ENCODE peak calls at places on chromosome 14, in six cellular contexts. K is brain microvascular endothelial cell, A is fibroblast of lung, B is HCT116, G is AG10803, Q is GM12878. L is an unnamed sample.

GRCh38 chr14:101197595-101198397 is 294.3 kb upstream of the RTL1 start:
- DNase-seq in A (no peak), B (no peak), Q (no peak), K (no peak), G (no peak), L (no peak)

GRCh38 chr14:26984318-26985177 is 386.7 kb upstream of the NOVA1 start:
- DNase-seq in G (peak), K (peak), A (peak), Q (no peak), B (peak), L (no peak)

GRCh38 chr14:93094121-93094918 is 21.4 kb downstream of the ITPK1 start:
- DNase-seq in Q (no peak), A (no peak), G (no peak), B (no peak), K (no peak), L (no peak)

GRCh38 chr14:54177861-54178591 is 218.8 kb upstream of the CDKN3 start:
- DNase-seq in B (no peak), K (peak), Q (no peak), A (peak), G (no peak), L (no peak)

GRCh38 chr14:95498622-95499353 is 17.7 kb downstream of the SYNE3 start:
- DNase-seq in B (no peak), K (no peak), A (no peak), G (no peak), Q (no peak), L (no peak)

GRCh38 chr14:37622231-37622923 is 26.9 kb downstream of the TTC6 start:
- DNase-seq in A (peak), K (peak), Q (no peak), G (peak), B (no peak), L (no peak)

GRCh38 chr14:104433401-104434213 is 146.0 kb upstream of the C14orf180 start:
- DNase-seq in G (no peak), B (no peak), K (no peak), A (no peak), Q (no peak), L (no peak)

GRCh38 chr14:106842687-106843086 is 1316.3 kb downstream of the TMEM121 start:
- DNase-seq in A (no peak), B (no peak), G (no peak), K (no peak), Q (no peak), L (no peak)

GRCh38 chr14:43532825-43533416 is 974.2 kb downstream of the FSCB start:
- DNase-seq in K (no peak), Q (no peak), G (no peak), A (no peak), B (no peak), L (no peak)

GRCh38 chr14:89027097-89027740 is 202.8 kb downstream of the TTC8 start:
- DNase-seq in A (peak), G (peak), K (no peak), B (peak), Q (no peak), L (no peak)

GRCh38 chr14:38079268-38079667 is 128.4 kb upstream of the SSTR1 start:
- DNase-seq in K (no peak), Q (peak), A (no peak), G (peak), B (no peak), L (peak)

GRCh38 chr14:23299558-23299957 is 3.1 kb downstream of the PPP1R3E start:
- DNase-seq in A (peak), B (no peak), Q (no peak), G (peak), K (no peak), L (no peak)
- TF ChIP-seq CTCF in A (peak), B (peak), Q (no peak), G (peak), K (peak), L (peak)

GRCh38 chr14:100105357-100106169 is 40.3 kb downstream of the EVL start:
- DNase-seq in A (no peak), B (no peak), G (no peak), K (no peak), Q (no peak), L (no peak)
- TF ChIP-seq CTCF in A (no peak), B (no peak), G (no peak), K (no peak), Q (no peak), L (no peak)

DNA sequence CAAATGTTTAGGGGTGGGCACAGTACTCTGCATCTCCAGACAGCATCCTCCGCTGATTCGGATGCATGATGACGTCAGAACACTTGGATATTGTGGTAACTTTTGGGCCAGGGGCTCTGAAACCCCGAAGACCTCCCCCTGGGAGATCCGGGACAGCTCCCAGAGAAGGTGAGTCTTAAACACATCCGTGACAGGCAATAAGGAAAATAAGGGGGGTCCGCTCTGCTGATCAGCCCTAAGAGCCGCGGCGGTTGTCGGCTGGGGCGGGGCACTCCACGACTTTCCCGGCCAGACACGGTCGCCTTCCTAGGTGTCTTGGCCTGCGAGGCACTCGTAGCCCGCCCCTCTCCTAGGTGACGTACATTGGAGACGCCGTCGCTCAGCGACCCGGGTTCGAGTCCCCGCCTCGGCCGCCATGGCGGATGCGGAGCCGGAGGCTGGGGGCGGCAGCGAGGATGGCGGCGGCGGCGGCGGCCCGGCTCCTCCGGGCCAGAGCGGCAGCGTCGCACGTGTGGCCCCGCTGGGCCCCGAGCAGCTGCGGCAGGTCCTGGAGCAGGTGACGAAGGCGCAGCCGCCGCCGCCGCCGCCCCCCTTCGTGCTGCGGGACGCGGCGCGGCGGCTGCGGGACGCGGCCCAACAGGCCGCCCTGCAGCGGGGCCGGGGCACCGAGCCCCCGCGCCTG is at the start of gene ZNF839:
- DNase-seq in Q (no peak), K (peak), A (peak), B (peak), G (peak), L (no peak)
- TF ChIP-seq CTCF in Q (no peak), K (no peak), A (no peak), B (no peak), G (no peak), L (no peak)

GRCh38 chr14:49677643-49678042 is 10.4 kb downstream of the POLE2 start:
- DNase-seq in A (no peak), G (no peak), Q (no peak), B (no peak), K (no peak), L (no peak)
- TF ChIP-seq CTCF in A (peak), G (peak), Q (peak), B (peak), K (peak), L (peak)

DNA sequence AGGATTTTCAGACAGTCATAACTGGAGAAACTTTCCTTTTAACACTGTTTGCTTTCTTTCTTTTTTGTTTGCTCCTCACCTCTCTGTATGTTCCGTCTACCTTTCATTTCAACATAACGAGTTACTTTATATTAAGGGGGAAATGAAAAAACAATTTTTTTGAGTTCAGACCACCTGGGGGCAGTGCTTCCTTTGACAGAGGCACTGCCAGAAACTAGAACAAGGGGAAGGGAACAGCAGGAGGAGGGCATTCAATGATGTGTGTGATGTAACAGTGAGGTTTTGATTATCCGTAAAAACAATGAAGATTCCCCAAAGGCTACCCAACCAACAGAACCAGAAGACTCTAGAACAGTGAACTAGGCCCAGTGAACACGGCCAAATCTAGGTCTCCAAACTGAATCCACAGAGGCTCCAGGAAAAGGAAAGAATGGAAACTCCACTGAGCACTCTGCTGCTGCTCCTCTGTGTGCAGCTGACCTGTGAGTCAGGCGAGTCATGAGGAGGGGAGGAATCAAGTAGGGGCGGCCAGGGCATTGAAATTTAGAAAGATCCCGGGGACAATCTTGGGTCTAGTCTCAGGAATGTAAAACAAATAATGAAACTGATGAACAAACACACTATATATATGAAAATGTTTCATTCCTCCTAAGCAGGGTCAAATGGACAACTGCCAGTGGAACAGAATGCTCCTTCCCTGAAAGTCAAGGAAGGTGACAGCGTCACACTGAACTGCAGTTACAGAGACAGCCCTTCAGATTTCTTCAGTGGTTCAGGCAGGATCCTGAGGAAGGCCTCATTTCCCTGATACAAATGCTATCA is 323.5 kb downstream of the DAD1 start:
- DNase-seq in G (no peak), Q (no peak), A (peak), K (peak), B (no peak), L (no peak)
- TF ChIP-seq CTCF in G (no peak), Q (peak), A (no peak), K (peak), B (peak), L (no peak)

GRCh38 chr14:60195179-60195810 is 30.1 kb upstream of the DHRS7 start:
- DNase-seq in K (no peak), A (no peak), G (no peak), B (no peak), Q (no peak), L (no peak)
- TF ChIP-seq CTCF in K (no peak), A (no peak), G (no peak), B (no peak), Q (peak), L (no peak)

DNA sequence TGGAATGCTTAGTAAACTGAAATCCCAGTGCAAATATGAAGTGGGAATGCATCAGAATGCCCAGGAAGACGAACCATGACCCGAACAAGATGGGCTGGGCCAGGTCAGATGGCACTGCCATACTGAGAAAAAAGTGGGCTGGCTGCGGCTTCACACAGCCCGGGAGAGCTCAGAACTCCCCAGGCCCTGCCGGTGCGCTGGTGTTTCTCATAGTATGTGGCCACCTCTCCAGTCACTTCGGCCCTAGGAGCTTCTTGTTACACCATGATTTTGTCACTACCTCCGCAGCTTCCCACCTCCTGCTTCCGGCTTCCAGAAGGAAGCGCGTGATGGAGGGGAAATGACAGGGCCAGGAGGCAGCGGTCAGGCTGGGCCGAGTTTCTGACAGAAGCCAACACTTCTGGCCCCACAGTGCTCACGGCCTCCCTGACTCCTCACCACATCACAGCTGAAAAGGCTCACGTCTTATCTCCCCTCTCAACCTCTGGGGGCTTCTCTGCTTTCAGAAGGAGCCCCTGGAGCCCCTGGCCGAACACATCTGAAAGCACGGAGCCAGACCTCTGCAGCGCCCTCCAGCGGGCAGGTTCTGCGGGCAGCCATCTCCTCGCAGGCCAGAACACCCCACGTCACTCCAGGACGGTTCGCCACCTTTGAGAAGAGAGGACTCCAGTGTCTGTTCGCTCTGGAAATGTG is 30.7 kb downstream of the DAD1 start:
- DNase-seq in K (no peak), B (no peak), G (no peak), A (no peak), Q (no peak), L (no peak)
- TF ChIP-seq CTCF in K (peak), B (no peak), G (peak), A (peak), Q (peak), L (peak)